ENCODE peak calls at places on chromosomes 3 and 15, in eight cellular contexts. R, Q, G, J, W, C, L and P are unnamed samples.

GRCh38 chr3:124625084-124625483 is 105.2 kb upstream of the UMPS start:
- DNase-seq in Q (no peak), W (no peak), R (no peak), J (no peak), G (no peak), C (no peak), L (no peak), P (no peak)

GRCh38 chr3:170483485-170484262 is 65.0 kb downstream of the CLDN11 start:
- DNase-seq in R (no peak), L (no peak), G (peak), J (no peak), C (peak), Q (peak), W (no peak), P (no peak)

GRCh38 chr15:58221591-58222241 is 83.5 kb downstream of the AQP9 start:
- DNase-seq in R (no peak), Q (peak), C (peak), W (no peak), G (no peak), L (peak), J (peak), P (no peak)

GRCh38 chr3:119570229-119570628 is 9.1 kb upstream of the ADPRH start:
- DNase-seq in L (no peak), Q (no peak), R (peak), C (no peak), W (no peak), J (no peak), G (no peak), P (no peak)

GRCh38 chr3:13414040-13414729 is 5.9 kb downstream of the NUP210 start:
- DNase-seq in J (no peak), R (peak), G (peak), C (no peak), L (no peak), Q (peak), W (peak), P (no peak)

GRCh38 chr15:101142711-101143110 is 109.1 kb downstream of the CHSY1 start:
- DNase-seq in L (no peak), C (no peak), Q (no peak), W (no peak), R (no peak), G (no peak), J (no peak), P (no peak)

GRCh38 chr3:178907081-178907480 is 164.5 kb downstream of the ZMAT3 start:
- DNase-seq in G (no peak), Q (no peak), W (no peak), L (no peak), R (no peak), C (no peak), J (no peak), P (no peak)

GRCh38 chr3:59426851-59427565 is 377.2 kb upstream of the CFAP20DC start:
- DNase-seq in R (no peak), Q (no peak), L (no peak), J (no peak), C (peak), W (no peak), G (peak), P (peak)

GRCh38 chr3:55471522-55472280 is 15.4 kb downstream of the WNT5A start:
- DNase-seq in C (no peak), G (no peak), R (no peak), W (no peak), J (no peak), Q (no peak), L (no peak), P (no peak)

GRCh38 chr3:194326192-194327029 is 24.7 kb downstream of the CPN2 start:
- DNase-seq in G (no peak), Q (peak), C (peak), L (no peak), R (no peak), J (peak), W (no peak), P (no peak)

GRCh38 chr3:49799761-49800160 is at the start of gene CDHR4:
- DNase-seq in L (peak), R (no peak), G (peak), J (peak), W (peak), Q (no peak), C (peak), P (peak)

GRCh38 chr3:121855555-121855954 is 20.5 kb downstream of the EAF2 start:
- DNase-seq in Q (no peak), L (no peak), R (no peak), C (no peak), G (no peak), W (no peak), J (peak), P (no peak)

GRCh38 chr3:4687167-4687566 is 194.0 kb downstream of the ITPR1 start:
- DNase-seq in Q (no peak), J (no peak), L (no peak), W (no peak), G (peak), R (no peak), C (no peak), P (no peak)

GRCh38 chr3:190533511-190534282 is 19.8 kb downstream of the IL1RAP start:
- DNase-seq in R (peak), W (peak), L (peak), C (peak), J (peak), G (peak), Q (no peak), P (peak)

GRCh38 chr3:24396338-24396737 is 98.3 kb downstream of the THRB start:
- DNase-seq in Q (no peak), G (no peak), C (no peak), R (no peak), W (no peak), J (no peak), L (no peak), P (no peak)

GRCh38 chr3:184719709-184720108 is 7.8 kb upstream of the MAGEF1 start:
- DNase-seq in Q (no peak), G (no peak), W (no peak), C (no peak), J (no peak), R (no peak), L (no peak), P (no peak)

GRCh38 chr15:69904296-69904560 is 193.5 kb downstream of the TLE3 start:
- DNase-seq in G (no peak), R (no peak), W (no peak), C (no peak), L (peak), Q (no peak), J (no peak), P (no peak)

GRCh38 chr3:22399566-22399965 is 648.6 kb upstream of the ZNF385D start:
- DNase-seq in R (no peak), J (no peak), G (no peak), L (no peak), Q (no peak), W (no peak), C (peak), P (no peak)

GRCh38 chr15:86611392-86612040 is 531.8 kb downstream of the AGBL1 start:
- DNase-seq in R (no peak), C (no peak), L (no peak), G (no peak), J (peak), W (no peak), Q (peak), P (no peak)

GRCh38 chr3:166556955-166557354 is 719.7 kb upstream of the BCHE start:
- DNase-seq in R (no peak), Q (no peak), C (no peak), J (no peak), W (no peak), G (no peak), L (no peak), P (no peak)

GRCh38 chr3:127707777-127708438 is 35.2 kb downstream of the ABTB1 start:
- DNase-seq in L (no peak), C (no peak), Q (no peak), R (no peak), G (no peak), W (no peak), J (no peak), P (no peak)

GRCh38 chr3:152331018-152331541 is 62.4 kb downstream of the MBNL1 start:
- DNase-seq in W (peak), R (no peak), C (peak), Q (no peak), L (peak), J (peak), G (peak), P (peak)

GRCh38 chr3:114519415-114519814 is 225.6 kb downstream of the TIGIT start:
- DNase-seq in C (no peak), G (peak), Q (no peak), W (no peak), R (peak), L (no peak), J (peak), P (no peak)

GRCh38 chr15:78915341-78916087 is 29.3 kb downstream of the CTSH start:
- DNase-seq in J (no peak), C (peak), G (no peak), Q (no peak), L (no peak), W (no peak), R (peak), P (no peak)

GRCh38 chr3:168653255-168653654 is 557.5 kb upstream of the GOLIM4 start:
- DNase-seq in Q (no peak), W (no peak), G (no peak), C (no peak), L (no peak), J (no peak), R (no peak), P (no peak)

GRCh38 chr3:177286034-177286433 is 88.8 kb upstream of the TBL1XR1 start:
- DNase-seq in C (no peak), L (no peak), Q (no peak), G (no peak), W (peak), R (no peak), J (peak), P (no peak)